ENCODE peak calls at places on chromosomes 12 and 14, in six cellular contexts. J, F, A, N, X and K are unnamed samples.

GRCh38 chr12:26870491-26871419 is 37.8 kb upstream of the ITPR2 start:
- DNase-seq in J (peak), F (no peak), A (no peak), N (peak), X (no peak), K (peak)

GRCh38 chr12:32727237-32727636 is 28.5 kb downstream of the YARS2 start:
- DNase-seq in J (no peak), F (no peak), A (peak), N (no peak), X (no peak), K (no peak)

GRCh38 chr14:75831971-75832370 is 149.8 kb downstream of the TGFB3 start:
- DNase-seq in J (peak), F (no peak), A (no peak), N (no peak), X (no peak), K (no peak)

GRCh38 chr12:115341442-115341841 is 657.5 kb upstream of the TBX3 start:
- DNase-seq in J (peak), F (no peak), A (no peak), N (no peak), X (no peak), K (peak)

GRCh38 chr12:27291862-27292261 is 40.8 kb upstream of the BMAL2 start:
- DNase-seq in J (no peak), F (no peak), A (no peak), N (no peak), X (no peak), K (no peak)

GRCh38 chr12:109542014-109542413 is 31.3 kb downstream of the MMAB start:
- DNase-seq in J (peak), F (no peak), A (no peak), N (no peak), X (no peak), K (no peak)

GRCh38 chr12:21502164-21502496 is 541 bp downstream of the GOLT1B start:
- DNase-seq in J (peak), F (no peak), A (no peak), N (peak), X (no peak), K (peak)

GRCh38 chr14:104689620-104690265 is 325 bp downstream of the INF2 start:
- DNase-seq in J (no peak), F (no peak), A (no peak), N (no peak), X (no peak), K (no peak)

GRCh38 chr14:25464078-25464477 is 414.1 kb upstream of the STXBP6 start:
- DNase-seq in J (no peak), F (no peak), A (no peak), N (no peak), X (no peak), K (no peak)

GRCh38 chr12:90974286-90974685 is 19.3 kb upstream of the CCER1 start:
- DNase-seq in J (peak), F (no peak), A (no peak), N (no peak), X (no peak), K (no peak)

GRCh38 chr12:115337693-115338543 is 653.9 kb upstream of the TBX3 start:
- DNase-seq in J (peak), F (no peak), A (peak), N (no peak), X (no peak), K (no peak)

DNA sequence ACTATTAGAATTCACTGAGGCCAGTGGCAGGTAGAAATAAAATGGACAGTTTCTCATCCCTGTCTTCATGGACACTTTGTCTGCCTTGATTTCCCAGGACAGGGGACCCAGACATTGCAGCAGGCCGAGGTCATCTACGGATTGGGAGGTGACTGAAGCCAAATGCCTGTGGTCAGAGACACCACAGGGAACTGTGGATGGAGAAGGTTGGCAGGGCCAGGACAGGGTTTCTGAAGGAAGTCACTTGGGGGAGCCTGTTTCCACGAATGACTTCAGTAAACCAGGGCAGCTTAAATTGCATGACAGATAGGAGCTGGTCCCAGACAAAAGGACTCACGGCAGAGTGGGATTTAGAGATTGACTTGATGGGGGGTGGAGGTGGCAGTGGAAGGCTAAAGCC is 224.9 kb downstream of the NTF3 start:
- DNase-seq in J (no peak), F (no peak), A (no peak), N (no peak), X (no peak), K (no peak)
- H3K4me3 ChIP-seq in J (no peak), F (no peak), A (no peak), N (no peak), X (no peak), K (no peak)

GRCh38 chr14:60653709-60654161 is 4.5 kb upstream of the SIX1 start:
- DNase-seq in J (no peak), F (peak), A (peak), N (no peak), X (no peak), K (no peak)
- H3K4me3 ChIP-seq in J (no peak), F (peak), A (no peak), N (no peak), X (no peak), K (no peak)

GRCh38 chr14:61701946-61702345 is 6.6 kb downstream of the HIF1A start:
- DNase-seq in J (no peak), F (no peak), A (no peak), N (no peak), X (no peak), K (no peak)
- H3K4me3 ChIP-seq in J (no peak), F (no peak), A (no peak), N (no peak), X (no peak), K (peak)

GRCh38 chr12:113822986-113823385 is 143.1 kb downstream of the RBM19 start:
- DNase-seq in J (no peak), F (no peak), A (no peak), N (no peak), X (no peak), K (no peak)
- H3K4me3 ChIP-seq in J (no peak), F (no peak), A (no peak), N (no peak), X (no peak), K (no peak)

GRCh38 chr12:79366374-79366773 is 324.4 kb downstream of the PAWR start:
- DNase-seq in J (no peak), F (peak), A (peak), N (no peak), X (no peak), K (no peak)
- H3K4me3 ChIP-seq in J (no peak), F (no peak), A (no peak), N (no peak), X (no peak), K (no peak)

GRCh38 chr12:123763093-123763492 is 992 bp downstream of the DNAH10 start:
- DNase-seq in J (no peak), F (peak), A (peak), N (no peak), X (no peak), K (no peak)

GRCh38 chr12:123761841-123762714 is at the start of gene DNAH10:
- DNase-seq in J (no peak), F (peak), A (peak), N (no peak), X (peak), K (peak)

GRCh38 chr12:123765504-123766035 is 3.5 kb downstream of the DNAH10 start:
- DNase-seq in J (no peak), F (no peak), A (no peak), N (no peak), X (no peak), K (no peak)

GRCh38 chr12:123764109-123764508 is 2.0 kb downstream of the DNAH10 start:
- DNase-seq in J (no peak), F (no peak), A (no peak), N (no peak), X (no peak), K (no peak)

DNA sequence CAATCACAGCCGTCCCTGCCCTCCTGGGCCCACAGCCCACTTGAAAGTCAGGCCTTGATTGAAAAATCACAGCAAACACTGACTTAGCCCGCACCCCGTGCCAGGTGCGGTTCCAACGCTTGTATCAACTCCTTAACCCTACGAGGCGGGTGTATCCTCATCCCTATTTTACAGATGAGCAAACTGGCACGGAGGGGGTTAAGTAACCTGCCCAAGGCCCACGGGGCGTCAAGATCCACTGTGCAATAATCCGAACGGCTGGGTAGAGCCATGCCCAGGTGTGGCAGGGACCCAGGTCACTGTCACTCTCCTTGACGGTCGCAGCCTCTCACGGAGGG is 583 bp downstream of the DNAH10 start:
- DNase-seq in J (no peak), F (no peak), A (no peak), N (no peak), X (no peak), K (no peak)
- H3K4me3 ChIP-seq in J (no peak), F (peak), A (peak), N (no peak), X (peak), K (peak)

GRCh38 chr14:69483765-69484443 is 624 bp upstream of the PLEKHD1 start:
- DNase-seq in J (peak), F (peak), A (no peak), N (no peak), X (no peak), K (no peak)
- H3K4me3 ChIP-seq in J (no peak), F (peak), A (peak), N (no peak), X (no peak), K (no peak)

DNA sequence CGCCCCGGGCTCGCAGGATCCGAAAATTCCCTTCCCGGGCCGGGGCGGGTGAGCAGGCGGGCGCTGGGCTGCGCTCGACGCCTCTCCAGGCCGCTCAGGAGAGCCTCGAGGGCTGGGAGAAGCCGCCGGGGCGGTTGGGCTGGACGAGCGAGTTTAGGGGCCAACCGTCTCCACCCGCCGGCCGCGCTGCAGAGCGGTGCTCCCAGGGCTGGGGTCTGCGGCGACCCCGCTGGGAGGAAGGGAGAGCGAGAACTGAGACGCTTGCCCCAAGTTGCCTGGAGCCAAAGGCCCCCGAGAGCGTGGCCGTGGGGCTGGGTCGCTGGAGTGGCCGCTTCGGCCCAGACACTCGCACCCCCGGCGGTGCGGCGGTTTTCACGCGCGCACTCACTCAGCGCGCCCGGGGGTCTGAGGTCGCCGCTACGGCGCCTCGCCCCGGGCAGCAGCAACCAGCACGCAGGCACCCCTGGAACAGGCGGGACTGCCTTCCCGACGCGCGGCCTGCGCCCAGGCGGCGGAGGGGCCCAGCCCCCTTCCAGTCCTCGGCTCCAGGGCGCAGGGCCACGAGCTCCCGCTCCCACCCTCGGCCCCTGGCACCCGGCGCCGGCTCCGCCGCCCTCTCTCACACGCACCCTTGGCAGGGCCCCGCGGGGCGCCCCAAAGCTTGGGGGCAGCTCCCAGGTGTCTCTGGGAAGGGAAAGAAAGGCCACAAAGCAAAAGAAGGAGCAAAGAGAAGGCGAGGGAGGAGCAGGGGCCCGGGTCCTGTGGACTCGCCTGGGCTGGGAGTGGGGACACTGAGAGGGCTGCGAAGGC is 586 bp upstream of the EFS start:
- DNase-seq in J (peak), F (peak), A (peak), N (no peak), X (no peak), K (no peak)
- H3K4me3 ChIP-seq in J (peak), F (peak), A (peak), N (no peak), X (no peak), K (no peak)

GRCh38 chr12:127428420-127428819 is 838.5 kb upstream of the TMEM132C start:
- DNase-seq in J (no peak), F (no peak), A (no peak), N (no peak), X (no peak), K (no peak)
- H3K4me3 ChIP-seq in J (no peak), F (no peak), A (no peak), N (no peak), X (no peak), K (no peak)